ENCODE peak calls at places on chromosomes 7 and 10, in eight cellular contexts. N is foreskin fibroblast; A is fibroblast of lung; I is choroid plexus epithelial cell; U is CD4-positive, alpha-beta T cell; W is H9; Z is endodermal cell; H is body of pancreas. M is an unnamed sample.

GRCh38 chr7:74023037-74023436 is 4.9 kb upstream of the ELN start:
- DNase-seq in A (peak), N (peak), H (peak), I (peak), Z (peak), U (no peak), W (peak), M (no peak)

GRCh38 chr10:18793951-18794350 is 134.7 kb downstream of the ARL5B start:
- DNase-seq in Z (no peak), A (peak), I (peak), N (no peak), H (no peak), U (no peak), W (no peak), M (no peak)

GRCh38 chr7:44372560-44373417 is 47.4 kb upstream of the CAMK2B start:
- DNase-seq in H (no peak), N (peak), I (peak), A (no peak), Z (peak), W (no peak), U (no peak), M (no peak)

GRCh38 chr10:103706047-103706446 is 149.3 kb downstream of the SH3PXD2A start:
- DNase-seq in N (no peak), H (no peak), A (no peak), W (no peak), U (no peak), Z (no peak), I (no peak), M (no peak)

GRCh38 chr10:52526251-52526823 is 212.3 kb downstream of the DKK1 start:
- DNase-seq in Z (no peak), U (no peak), W (no peak), I (peak), A (peak), N (peak), H (no peak), M (no peak)

GRCh38 chr7:8284606-8285005 is 22.6 kb upstream of the ICA1 start:
- DNase-seq in A (no peak), I (peak), H (peak), Z (no peak), N (no peak), U (no peak), W (no peak), M (no peak)

GRCh38 chr10:119428789-119429188 is 113.7 kb downstream of the RGS10 start:
- DNase-seq in I (no peak), Z (no peak), W (no peak), H (no peak), A (peak), N (no peak), U (no peak), M (no peak)

GRCh38 chr7:157660971-157661610 is 324.3 kb downstream of the DNAJB6 start:
- DNase-seq in N (no peak), I (no peak), Z (peak), W (no peak), U (no peak), A (no peak), H (no peak), M (no peak)

GRCh38 chr7:74275401-74275881 is 13.8 kb upstream of the CLIP2 start:
- DNase-seq in W (peak), A (no peak), N (peak), H (no peak), U (no peak), I (no peak), Z (peak), M (no peak)

GRCh38 chr7:16060492-16060891 is 360.8 kb downstream of the CRPPA start:
- DNase-seq in I (peak), W (no peak), U (no peak), N (peak), H (no peak), A (peak), Z (no peak), M (no peak)

GRCh38 chr10:6721964-6722615 is 142.0 kb upstream of the PRKCQ start:
- DNase-seq in A (peak), U (no peak), N (peak), Z (no peak), W (no peak), I (peak), H (no peak), M (no peak)

GRCh38 chr7:21071570-21071969 is 284.9 kb upstream of the SP8 start:
- DNase-seq in A (no peak), U (no peak), I (no peak), W (no peak), H (no peak), Z (no peak), N (no peak), M (no peak)

GRCh38 chr10:28367865-28368541 is 65.1 kb upstream of the MPP7 start:
- DNase-seq in I (peak), W (no peak), H (no peak), N (peak), A (peak), U (peak), Z (no peak), M (no peak)

GRCh38 chr10:79093658-79094411 is 25.1 kb downstream of the ZMIZ1 start:
- DNase-seq in I (peak), H (peak), Z (peak), U (no peak), W (no peak), N (peak), A (peak), M (no peak)

GRCh38 chr7:155969192-155969929 is 157.1 kb upstream of the SHH start:
- DNase-seq in H (no peak), W (peak), N (no peak), U (no peak), I (no peak), A (no peak), Z (peak), M (no peak)

GRCh38 chr10:90862908-90863514 is 5.2 kb upstream of the HTR7 start:
- DNase-seq in Z (no peak), U (no peak), H (no peak), W (no peak), N (peak), A (peak), I (peak), M (no peak)

GRCh38 chr7:90250601-90251303 is 5.8 kb downstream of the CFAP69 start:
- DNase-seq in U (no peak), I (peak), N (peak), H (no peak), Z (no peak), A (peak), W (no peak), M (no peak)

GRCh38 chr7:28272461-28272877 is 91.9 kb upstream of the JAZF1 start:
- DNase-seq in I (peak), A (peak), W (peak), H (peak), Z (peak), U (no peak), N (peak), M (no peak)

GRCh38 chr10:59967079-59967478 is 60.7 kb upstream of the CCDC6 start:
- DNase-seq in Z (no peak), I (peak), H (no peak), A (no peak), N (no peak), W (no peak), U (no peak), M (no peak)

GRCh38 chr10:118939216-118940007 is 90.1 kb upstream of the NANOS1 start:
- DNase-seq in U (no peak), H (no peak), N (peak), W (no peak), A (no peak), I (peak), Z (no peak), M (no peak)

GRCh38 chr7:83267141-83267631 is 104.5 kb upstream of the PCLO start:
- DNase-seq in I (peak), H (no peak), A (peak), U (no peak), Z (no peak), N (peak), W (no peak), M (no peak)

GRCh38 chr7:30466266-30466665 is 12.3 kb downstream of the NOD1 start:
- DNase-seq in H (no peak), I (no peak), A (peak), N (no peak), U (no peak), Z (no peak), W (no peak), M (no peak)

GRCh38 chr7:66303454-66304160 is 98.5 kb downstream of the TPST1 start:
- DNase-seq in H (peak), U (no peak), A (no peak), W (no peak), I (no peak), N (no peak), Z (no peak), M (no peak)

GRCh38 chr7:30322656-30323355 is 38.4 kb downstream of the ZNRF2 start:
- DNase-seq in Z (no peak), N (no peak), U (no peak), A (no peak), W (no peak), H (no peak), I (no peak), M (no peak)

GRCh38 chr7:101594790-101595189 is 34.3 kb downstream of the MYL10 start:
- DNase-seq in N (no peak), W (peak), U (no peak), I (no peak), A (no peak), H (no peak), Z (no peak), M (no peak)

GRCh38 chr7:111734955-111735660 is 172.8 kb upstream of the IMMP2L start:
- DNase-seq in U (no peak), I (peak), N (no peak), W (no peak), A (no peak), Z (no peak), H (no peak), M (no peak)

GRCh38 chr10:10351451-10351850 is 666.2 kb upstream of the CELF2 start:
- DNase-seq in N (no peak), A (no peak), I (no peak), U (no peak), H (no peak), Z (no peak), W (no peak), M (no peak)

GRCh38 chr10:49446031-49446430 is 50.1 kb upstream of the DRGX start:
- DNase-seq in Z (no peak), H (no peak), N (peak), U (no peak), I (peak), A (peak), W (no peak), M (no peak)

GRCh38 chr7:36523371-36523953 is 133.8 kb downstream of the ANLN start:
- DNase-seq in Z (no peak), I (no peak), A (no peak), U (no peak), W (no peak), H (no peak), N (no peak), M (no peak)

GRCh38 chr7:129454249-129454551 is 20.0 kb downstream of the STRIP2 start:
- DNase-seq in U (no peak), H (no peak), I (no peak), W (peak), Z (peak), A (no peak), N (no peak), M (no peak)

GRCh38 chr7:44279731-44280505 is 45.5 kb downstream of the CAMK2B start:
- DNase-seq in N (no peak), U (no peak), H (peak), A (no peak), Z (peak), I (no peak), W (peak), M (peak)

DNA sequence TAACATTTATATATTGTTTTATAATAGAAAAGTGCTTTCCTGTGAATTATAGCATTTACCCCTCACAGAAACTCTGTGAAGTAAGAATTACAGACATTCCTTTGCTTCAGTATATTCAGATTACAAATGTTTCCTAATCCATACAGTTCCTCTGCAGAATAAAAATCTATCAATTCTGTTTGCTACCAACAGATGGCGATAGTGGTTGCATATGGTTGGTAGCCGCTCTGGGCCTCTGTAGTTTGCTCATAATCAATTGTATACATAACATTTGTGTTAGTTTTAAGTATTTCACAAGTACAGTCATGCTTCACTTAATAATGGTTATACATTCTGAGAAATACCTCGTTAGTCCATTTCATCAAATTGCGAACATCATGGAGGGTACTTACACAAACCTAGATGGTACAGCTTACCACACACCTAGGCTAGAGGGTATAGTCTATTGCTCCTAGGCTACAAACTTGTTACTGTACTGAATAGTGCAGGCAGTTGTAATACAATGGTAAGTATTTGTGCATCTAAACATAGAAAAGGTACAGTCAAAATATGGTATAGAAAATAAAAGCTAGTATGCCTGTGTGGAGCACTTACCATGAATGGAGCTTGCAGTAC is 94.4 kb upstream of the STEAP4 start:
- DNase-seq in U (no peak), H (no peak), W (no peak), I (peak), Z (no peak), N (peak), A (no peak), M (no peak)
- TF ChIP-seq CTCF in U (no peak), H (peak), W (peak), I (peak), Z (peak), N (peak), A (peak), M (no peak)

GRCh38 chr10:14306201-14306600 is 24.5 kb downstream of the FRMD4A start:
- DNase-seq in H (no peak), N (no peak), I (no peak), U (no peak), A (no peak), Z (no peak), W (no peak), M (no peak)

GRCh38 chr10:14299516-14299915 is 31.2 kb downstream of the FRMD4A start:
- DNase-seq in A (no peak), W (no peak), H (no peak), I (no peak), N (no peak), Z (no peak), U (no peak), M (no peak)

GRCh38 chr10:14296081-14296709 is 34.5 kb downstream of the FRMD4A start:
- DNase-seq in W (no peak), N (no peak), A (peak), I (peak), U (no peak), Z (peak), H (peak), M (no peak)

GRCh38 chr10:14304029-14304428 is 26.7 kb downstream of the FRMD4A start:
- DNase-seq in U (no peak), W (no peak), I (no peak), A (no peak), Z (no peak), N (no peak), H (no peak), M (no peak)

GRCh38 chr10:14302035-14302434 is 28.7 kb downstream of the FRMD4A start:
- DNase-seq in Z (no peak), I (peak), U (no peak), N (peak), H (no peak), A (peak), W (no peak), M (no peak)
- TF ChIP-seq CTCF in Z (peak), I (peak), U (no peak), N (peak), H (peak), A (peak), W (peak), M (no peak)

DNA sequence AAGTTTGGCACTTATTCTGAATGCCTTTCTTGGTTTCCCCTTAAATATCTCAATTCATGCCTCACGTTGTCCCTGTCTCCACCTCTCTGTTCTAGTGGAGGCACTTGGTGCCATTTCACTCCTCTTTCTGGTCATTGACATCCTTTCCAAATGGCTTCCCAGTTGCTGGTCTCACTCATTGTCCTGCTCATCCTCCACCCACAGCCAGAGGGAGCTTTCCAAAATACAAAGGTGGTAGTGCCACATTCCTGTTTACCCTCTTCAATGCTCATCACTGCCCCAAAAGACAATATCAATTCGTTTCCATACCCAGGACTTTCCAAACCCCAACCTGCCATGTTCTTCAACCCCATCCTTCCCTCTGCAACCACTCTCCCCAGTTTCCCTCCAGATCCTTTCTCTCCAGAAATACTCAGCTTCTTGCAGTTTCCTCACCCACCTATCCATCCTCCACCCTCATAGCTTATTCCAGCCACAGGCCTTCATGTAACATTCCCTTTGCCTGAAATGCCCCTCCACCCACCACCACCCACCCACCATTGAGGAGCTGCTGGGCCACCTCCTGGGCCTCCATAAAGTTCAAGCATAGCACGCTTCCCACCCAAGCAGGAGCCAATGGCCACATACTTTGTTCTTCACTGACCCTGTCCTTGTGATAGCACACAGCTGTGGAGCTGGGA is 63.1 kb upstream of the ADRB1 start:
- DNase-seq in W (no peak), H (no peak), I (no peak), N (peak), A (no peak), U (no peak), Z (peak), M (no peak)
- TF ChIP-seq CTCF in W (peak), H (no peak), I (peak), N (peak), A (peak), U (no peak), Z (peak), M (no peak)

GRCh38 chr10:31596765-31597164 is 277.7 kb downstream of the ZEB1 start:
- DNase-seq in W (no peak), N (no peak), Z (no peak), A (no peak), H (no peak), I (no peak), U (no peak), M (no peak)
- TF ChIP-seq CTCF in W (no peak), N (no peak), Z (no peak), A (no peak), H (no peak), I (no peak), U (no peak), M (no peak)

GRCh38 chr7:1640376-1641172 is 29.5 kb upstream of the ELFN1 start:
- DNase-seq in N (no peak), A (no peak), U (no peak), W (no peak), Z (no peak), I (no peak), H (no peak), M (no peak)
- TF ChIP-seq CTCF in N (no peak), A (peak), U (no peak), W (peak), Z (peak), I (no peak), H (no peak), M (no peak)